ENCODE peak calls at places on chromosome 4, in ten cellular contexts. F is thoracic aorta, T is lower lobe of right lung, P is body of pancreas, C is ovary, D is sigmoid colon, M is uterus, K is GM23338, A is pancreas, Q is PC-9. Y is an unnamed sample.

GRCh38 chr4:929970-930625 is 2.0 kb downstream of the GAK start:
- DNase-seq in P (peak; percentile 41), K (no peak), D (no peak), Q (no peak), A (no peak), F (no peak), T (no peak), C (no peak), M (no peak), Y (no peak)

GRCh38 chr4:113998026-113998425 is 18.6 kb upstream of the ARSJ start:
- DNase-seq in D (no peak), C (no peak), K (no peak), M (no peak), Q (no peak), P (no peak), A (no peak), F (no peak), T (no peak), Y (no peak)

GRCh38 chr4:185933078-185933581 is 121.1 kb upstream of the SORBS2 start:
- DNase-seq in D (no peak), C (no peak), A (no peak), P (no peak), T (no peak), M (no peak), K (no peak), Q (no peak), F (peak; percentile 36), Y (no peak)

GRCh38 chr4:155972098-155972497 is 18.4 kb upstream of the CTSO start:
- DNase-seq in C (no peak), D (no peak), K (peak; percentile 61), P (no peak), T (no peak), M (no peak), F (no peak), A (no peak), Q (no peak), Y (no peak)

GRCh38 chr4:1410491-1411325 is 4.5 kb upstream of the NKX1-1 start:
- DNase-seq in A (no peak), T (peak; percentile 52), P (peak; percentile 34), D (peak; percentile 51), M (no peak), F (no peak), Q (peak; percentile 29), K (peak; percentile 95), C (peak; percentile 37), Y (no peak)

GRCh38 chr4:113556382-113557134 is 205.0 kb downstream of the CAMK2D start:
- DNase-seq in T (peak; percentile 40), A (no peak), M (no peak), D (no peak), K (no peak), F (no peak), P (no peak), Q (no peak), C (no peak), Y (no peak)

GRCh38 chr4:1843852-1844251 is 12.1 kb downstream of the LETM1 start:
- DNase-seq in P (no peak), D (no peak), A (no peak), T (no peak), C (no peak), Q (no peak), K (no peak), F (no peak), M (no peak), Y (no peak)

GRCh38 chr4:46933686-46934085 is 24.6 kb upstream of the COX7B2 start:
- DNase-seq in P (no peak), C (no peak), A (no peak), M (no peak), T (no peak), D (no peak), F (no peak), K (no peak), Q (no peak), Y (no peak)

GRCh38 chr4:109945056-109945455 is 32.4 kb downstream of the EGF start:
- DNase-seq in C (no peak), K (no peak), D (no peak), T (no peak), Q (no peak), P (no peak), F (no peak), A (no peak), M (no peak), Y (no peak)

GRCh38 chr4:2995546-2996265 is 32.3 kb downstream of the GRK4 start:
- DNase-seq in Q (no peak), P (no peak), K (no peak), C (no peak), M (no peak), T (no peak), F (no peak), A (no peak), D (no peak), Y (no peak)

GRCh38 chr4:181807771-181808170 is 435.4 kb upstream of the TENM3 start:
- DNase-seq in M (no peak), P (no peak), K (no peak), F (no peak), Q (no peak), T (no peak), A (no peak), D (no peak), C (no peak), Y (no peak)

GRCh38 chr4:30413915-30414314 is 306.3 kb upstream of the PCDH7 start:
- DNase-seq in Q (no peak), P (no peak), F (no peak), T (no peak), K (no peak), C (no peak), A (no peak), D (no peak), M (no peak), Y (no peak)

GRCh38 chr4:2745981-2746806 is 9.9 kb downstream of the TNIP2 start:
- DNase-seq in C (no peak), P (no peak), T (peak; percentile 51), Q (peak; percentile 86), K (no peak), D (no peak), M (no peak), A (no peak), F (peak; percentile 39), Y (peak; percentile 39)

GRCh38 chr4:56760194-56760593 is 61.3 kb downstream of the SPINK2 start:
- DNase-seq in P (no peak), Q (no peak), M (no peak), C (no peak), K (no peak), A (no peak), T (no peak), D (no peak), F (no peak), Y (no peak)

GRCh38 chr4:56757821-56758400 is 63.6 kb downstream of the SPINK2 start:
- DNase-seq in K (peak; percentile 65), F (peak; percentile 39), D (peak; percentile 83), T (peak; percentile 65), A (no peak), M (peak; percentile 18), C (peak; percentile 15), Q (peak; percentile 83), P (peak; percentile 29), Y (peak; percentile 59)

GRCh38 chr4:56752985-56753384 is 68.5 kb downstream of the SPINK2 start:
- DNase-seq in C (no peak), Q (peak; percentile 69), F (no peak), K (no peak), A (no peak), M (no peak), T (no peak), D (no peak), P (peak; percentile 8), Y (no peak)

GRCh38 chr4:56755901-56756300 is 65.6 kb downstream of the SPINK2 start:
- DNase-seq in F (no peak), C (no peak), Q (no peak), M (no peak), T (no peak), K (no peak), P (no peak), A (no peak), D (no peak), Y (no peak)

DNA sequence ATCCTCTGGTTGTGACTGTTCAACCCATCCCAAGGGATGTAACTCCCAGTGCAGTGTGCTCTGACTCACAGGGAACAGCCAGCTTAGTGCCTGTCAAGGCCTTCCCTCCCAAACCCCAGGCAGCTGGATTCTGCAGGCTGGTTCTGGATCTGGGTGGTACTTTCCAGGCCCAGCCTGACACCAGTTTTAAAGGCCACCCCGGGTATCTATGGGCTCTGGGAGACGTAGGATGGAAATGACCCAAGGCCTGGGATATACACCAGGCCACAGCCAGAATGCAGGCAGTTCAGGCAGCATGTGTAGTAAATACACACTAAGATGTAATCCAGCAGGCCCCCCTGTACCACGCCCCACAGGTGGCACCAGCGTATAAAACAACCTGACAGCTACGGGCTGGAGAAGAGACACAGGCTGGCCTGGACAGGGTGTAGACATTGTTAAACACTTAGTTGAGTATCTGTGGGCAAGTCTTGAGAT is 64.2 kb downstream of the SPINK2 start:
- DNase-seq in C (no peak), M (no peak), A (no peak), K (no peak), P (no peak), D (peak; percentile 88), F (no peak), Q (peak; percentile 20), T (no peak), Y (no peak)
- H3K4me3 ChIP-seq in C (no peak overlapping the region), M (no peak overlapping the region), A (no peak overlapping the region), K (no peak overlapping the region), P (no peak overlapping the region), D (no peak overlapping the region), F (peak overlapping the region; percentile 63), Q (peak overlapping the region; percentile 47), T (no peak overlapping the region), Y (no peak overlapping the region)

DNA sequence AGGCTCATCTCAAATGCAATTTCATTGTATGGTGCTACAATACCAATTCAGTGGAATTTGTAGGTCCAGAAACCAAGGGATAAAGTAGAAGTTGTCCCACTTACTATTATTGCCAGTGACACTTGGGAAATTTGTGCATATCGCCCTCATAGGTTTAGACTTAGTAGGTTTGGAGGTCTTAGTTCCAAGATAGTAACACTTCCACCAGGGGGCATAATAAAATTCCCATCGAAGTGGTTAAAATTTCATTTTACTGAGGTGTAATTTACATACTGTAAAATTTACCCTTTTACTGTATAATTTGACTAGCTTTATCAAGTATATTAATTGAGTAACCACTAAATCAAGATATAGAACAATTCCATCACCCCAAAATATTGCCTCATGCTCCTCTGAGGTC is 174.6 kb downstream of the INPP4B start:
- DNase-seq in M (no peak), F (no peak), P (no peak), A (no peak), K (peak; percentile 49), Q (no peak), C (no peak), D (no peak), T (no peak), Y (no peak)
- TF ChIP-seq CTCF in M (no peak), F (no peak), P (no peak), A (no peak), K (peak; percentile 44), Q (no peak), C (no peak), D (no peak), T (no peak), Y (no peak)

GRCh38 chr4:10342866-10343265 is 114.4 kb downstream of the ZNF518B start:
- DNase-seq in K (no peak), T (no peak), D (no peak), M (no peak), F (no peak), P (no peak), C (no peak), Q (no peak), A (no peak), Y (no peak)
- H3K27me3 ChIP-seq in K (no peaks in the 10 kb centered on the region), T (no peaks in the 10 kb centered on the region), D (no peaks in the 10 kb centered on the region), M (no peaks in the 10 kb centered on the region), F (no peaks in the 10 kb centered on the region), P (no peaks in the 10 kb centered on the region), C (no peaks in the 10 kb centered on the region), Q (no peaks in the 10 kb centered on the region), A (no peaks in the 10 kb centered on the region), Y (no peaks in the 10 kb centered on the region)

GRCh38 chr4:85940131-85940530 is 419.7 kb downstream of the MAPK10 start:
- DNase-seq in D (no peak), K (no peak), T (no peak), P (no peak), Q (no peak), F (no peak), C (no peak), A (no peak), M (no peak), Y (no peak)
- H3K4me3 ChIP-seq in D (no peak overlapping the region), K (no peak overlapping the region), T (no peak overlapping the region), P (no peak overlapping the region), Q (no peak overlapping the region), F (no peak overlapping the region), C (no peak overlapping the region), A (no peak overlapping the region), M (no peak overlapping the region), Y (no peak overlapping the region)